ENCODE peak calls at places on chromosomes 1 and 21, in nine cellular contexts. U is AG04449, O is cardiac fibroblast, N is left lung, Z is OCI-LY7, T is fibroblast of lung, R is AG10803, G is lower lobe of right lung, Y is fibroblast of the aortic adventitia. P is an unnamed sample.

GRCh38 chr1:203276916-203277535 is 28.3 kb upstream of the BTG2 start:
- DNase-seq in Y (no peak), U (no peak), O (no peak), R (no peak), Z (peak; percentile 37), N (no peak), G (no peak), T (no peak), P (no peak)

GRCh38 chr1:237799762-237800474 is 90.8 kb downstream of the ZP4 start:
- DNase-seq in R (no peak), O (peak; percentile 51), U (no peak), Y (no peak), Z (peak; percentile 80), T (no peak), G (no peak), N (no peak), P (no peak)

GRCh38 chr1:113124366-113124765 is 51.4 kb downstream of the LRIG2 start:
- DNase-seq in N (no peak), T (peak; percentile 29), R (no peak), Y (peak; percentile 47), O (peak; percentile 55), Z (no peak), G (no peak), U (no peak), P (no peak)

GRCh38 chr1:229341811-229342304 is 989 bp downstream of the CCSAP start:
- DNase-seq in G (no peak), T (no peak), O (peak; percentile 34), Z (peak; percentile 70), Y (peak; percentile 9), U (no peak), R (peak; percentile 25), N (peak; percentile 53), P (peak; percentile 55)

GRCh38 chr1:25926731-25927496 is 20.7 kb upstream of the STMN1 start:
- DNase-seq in G (no peak), R (no peak), T (no peak), O (no peak), Y (no peak), N (no peak), U (no peak), Z (no peak), P (no peak)

GRCh38 chr1:100517517-100517916 is 20.4 kb upstream of the GPR88 start:
- DNase-seq in R (no peak), Z (no peak), N (no peak), Y (no peak), G (no peak), O (no peak), U (no peak), T (no peak), P (no peak)

GRCh38 chr1:162310337-162310736 is 66.3 kb downstream of the SPATA46 start:
- DNase-seq in O (no peak), G (no peak), Z (no peak), N (no peak), T (peak; percentile 65), R (no peak), Y (no peak), U (no peak), P (peak; percentile 72)

GRCh38 chr21:45016031-45016430 is 58.3 kb upstream of the ADARB1 start:
- DNase-seq in N (peak; percentile 27), G (no peak), O (no peak), Z (no peak), T (no peak), Y (no peak), U (no peak), R (peak; percentile 31), P (no peak)

GRCh38 chr1:24329797-24330543 is 10.8 kb downstream of the GRHL3 start:
- DNase-seq in Y (peak; percentile 59), G (no peak), R (peak; percentile 41), T (peak; percentile 71), N (no peak), O (peak; percentile 37), Z (no peak), U (peak; percentile 40), P (no peak)

GRCh38 chr1:152951711-152952110 is 4.7 kb downstream of the SPRR5 start:
- DNase-seq in T (no peak), Z (no peak), O (no peak), G (no peak), U (no peak), N (no peak), Y (no peak), R (no peak), P (no peak)

GRCh38 chr1:157367870-157368269 is 184.4 kb downstream of the FCRL5 start:
- DNase-seq in R (no peak), Z (no peak), N (no peak), U (no peak), G (no peak), O (no peak), T (no peak), Y (no peak), P (no peak)

GRCh38 chr1:157367091-157367739 is 185.1 kb downstream of the FCRL5 start:
- DNase-seq in U (no peak), T (no peak), Y (no peak), Z (no peak), N (no peak), R (no peak), O (no peak), G (no peak), P (no peak)

GRCh38 chr1:157364612-157365011 is 187.7 kb downstream of the FCRL5 start:
- DNase-seq in U (no peak), Z (no peak), N (no peak), G (no peak), Y (no peak), T (no peak), R (no peak), O (no peak), P (no peak)

GRCh38 chr1:157360021-157360390 is 192.3 kb downstream of the FCRL5 start:
- DNase-seq in O (no peak), R (no peak), N (no peak), Y (no peak), G (no peak), U (no peak), T (no peak), Z (no peak), P (no peak)

DNA sequence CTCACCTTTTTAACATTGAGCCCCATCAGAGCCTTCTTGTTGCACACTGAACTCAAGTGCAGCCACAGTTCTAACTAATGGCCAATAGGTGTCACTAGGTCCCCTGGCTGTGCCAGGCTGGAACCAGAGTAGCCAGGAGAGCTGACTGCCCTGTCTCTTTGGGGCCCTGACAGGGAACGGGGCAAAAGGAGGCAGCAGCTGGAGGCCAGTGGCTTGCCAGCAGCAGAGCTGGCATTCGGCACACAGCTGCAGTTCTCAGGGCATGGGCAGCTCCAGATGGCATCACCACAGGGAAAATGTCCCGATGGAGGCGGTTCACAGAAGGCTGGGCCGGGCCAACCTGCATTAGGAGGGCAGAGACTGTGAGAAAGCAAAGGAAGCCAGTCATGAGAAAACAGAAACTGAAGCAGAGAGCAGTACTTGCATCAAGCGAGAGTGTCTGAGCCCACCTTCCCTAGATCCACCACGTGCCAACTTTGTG is 188.6 kb downstream of the FCRL5 start:
- DNase-seq in O (peak; percentile 48), Z (peak; percentile 54), U (no peak), T (peak; percentile 6), R (peak; percentile 52), N (no peak), G (no peak), Y (peak; percentile 43), P (no peak)
- TF ChIP-seq CTCF in O (peak; percentile 79), Z (peak; percentile 78), U (peak; percentile 66), T (peak; percentile 61), R (peak; percentile 78), N (peak; percentile 37), G (peak; percentile 63), Y (peak; percentile 82), P (peak; percentile 72)

DNA sequence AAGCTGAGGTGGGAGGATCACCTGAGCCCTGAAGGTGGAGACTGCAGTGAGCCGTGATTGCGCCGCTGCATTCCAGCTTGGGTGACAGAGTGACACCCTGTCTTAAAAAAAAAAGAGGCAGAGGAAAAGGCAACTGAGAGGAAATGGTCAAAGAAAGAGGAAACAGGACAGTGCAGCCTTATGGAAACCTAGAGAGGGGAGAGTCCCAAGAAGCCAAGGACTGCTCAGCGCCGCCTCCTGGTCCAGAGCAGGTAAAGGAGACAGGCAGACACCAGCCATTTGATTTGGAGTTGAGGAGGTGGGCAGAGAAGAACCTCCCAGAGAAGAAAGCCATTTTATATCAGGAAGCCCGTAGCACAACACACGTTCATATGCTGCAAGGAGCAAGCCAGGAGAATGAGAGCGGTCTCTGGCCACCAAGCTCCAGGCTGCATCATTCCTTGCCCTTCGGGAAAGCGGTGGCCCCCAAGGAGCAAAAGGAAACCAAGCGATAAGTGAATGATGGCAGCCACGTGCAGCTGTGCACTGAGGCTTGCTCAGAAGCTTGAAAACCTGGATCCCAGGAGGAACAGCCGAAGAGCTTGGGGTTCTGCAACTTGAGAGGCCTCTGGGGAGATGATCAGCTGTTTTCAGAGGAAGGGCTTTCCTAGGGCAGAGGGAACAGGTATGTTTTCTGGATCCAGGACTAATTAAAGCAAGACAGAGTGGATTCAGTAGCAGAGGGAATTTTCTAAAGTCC is 33.7 kb downstream of the LRRC42 start:
- DNase-seq in U (no peak), O (no peak), Z (no peak), Y (no peak), T (no peak), N (no peak), G (no peak), R (no peak), P (no peak)
- TF ChIP-seq CTCF in U (no peak), O (no peak), Z (peak; percentile 21), Y (no peak), T (no peak), N (no peak), G (no peak), R (no peak), P (no peak)

DNA sequence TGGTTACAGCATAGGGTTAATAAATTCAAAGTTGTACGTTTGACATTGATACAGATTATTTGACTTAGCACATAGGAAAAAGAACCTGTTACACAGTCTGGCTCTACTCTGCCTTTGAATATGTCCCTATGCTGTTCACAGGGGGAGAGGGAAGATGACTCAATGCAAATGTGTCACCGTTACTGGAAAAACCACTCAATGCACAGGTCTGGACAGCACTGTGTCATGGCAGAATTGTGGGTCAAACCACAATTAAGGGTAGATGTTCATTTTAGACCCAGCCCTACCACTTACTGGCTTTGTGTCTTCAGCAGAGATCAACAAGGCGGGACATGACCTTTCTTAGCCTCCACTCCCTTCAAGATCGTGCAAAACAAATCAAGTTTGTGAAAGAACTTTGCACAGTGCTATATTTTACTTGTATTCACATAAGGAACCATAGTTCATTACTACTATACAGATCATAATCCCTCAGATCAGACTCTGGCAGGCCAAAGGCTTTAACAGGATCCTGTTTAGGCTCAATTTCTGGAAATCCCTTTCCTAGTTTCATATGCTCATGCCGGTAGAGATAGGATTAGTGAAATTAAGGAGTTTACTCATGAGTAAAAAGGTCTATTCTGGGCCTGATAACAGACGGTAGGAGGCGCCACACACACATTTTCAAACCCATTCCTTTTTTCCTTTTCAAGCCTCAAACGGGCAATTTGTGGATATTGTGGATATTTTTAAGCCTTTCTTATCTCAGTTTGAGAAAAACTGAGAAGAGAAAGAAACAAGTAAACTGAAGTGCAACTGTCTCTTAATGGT is 22.0 kb downstream of the EIF2D start:
- DNase-seq in U (peak; percentile 41), N (no peak), T (peak; percentile 85), G (no peak), O (peak; percentile 27), Z (no peak), Y (peak; percentile 29), R (peak; percentile 53), P (no peak)
- TF ChIP-seq CTCF in U (no peak), N (no peak), T (peak; percentile 28), G (peak; percentile 16), O (peak; percentile 38), Z (peak; percentile 73), Y (peak; percentile 33), R (peak; percentile 23), P (peak; percentile 43)

DNA sequence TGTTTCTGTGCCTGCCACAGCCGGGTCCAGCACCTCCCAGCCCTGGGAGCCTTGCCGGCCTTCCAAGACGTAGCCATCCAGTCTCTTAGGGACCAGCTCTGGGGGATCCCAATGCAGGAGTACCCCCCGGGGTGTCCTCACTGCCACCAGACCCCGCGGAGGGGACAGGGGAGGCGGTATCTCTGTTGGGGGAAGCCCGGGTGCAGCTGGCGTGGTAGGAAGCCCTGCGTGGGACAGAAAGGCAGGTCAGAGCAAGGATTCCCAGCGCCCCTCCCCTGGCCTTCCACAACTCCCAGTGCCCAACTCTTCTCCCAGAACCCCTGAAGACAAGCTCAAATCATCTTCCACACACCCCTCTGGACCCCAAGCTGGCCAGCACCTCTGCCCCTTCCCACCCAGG is 4.9 kb upstream of the TAGLN2 start:
- DNase-seq in G (no peak), U (no peak), R (no peak), Y (no peak), N (no peak), O (no peak), T (no peak), Z (no peak), P (no peak)
- TF ChIP-seq CTCF in G (no peak), U (no peak), R (no peak), Y (no peak), N (no peak), O (no peak), T (no peak), Z (no peak), P (no peak)